ENCODE peak calls at places on chromosome 1, in six cellular contexts. One of them, this sample, is unnamed.

GRCh38 chr1:63463248-63463647 is 59.8 kb downstream of the ITGB3BP start:
- DNase-seq in colonic mucosa: no peak
- DNase-seq in mammary epithelial cell: peak; percentile 57
- DNase-seq in psoas muscle: no peak
- DNase-seq in spleen: no peak
- DNase-seq in A673: peak; percentile 18
- DNase-seq in this sample: no peak

GRCh38 chr1:115338457-115338820 is 390 bp upstream of the NGF start:
- DNase-seq in A673: no peak
- DNase-seq in psoas muscle: no peak
- DNase-seq in colonic mucosa: no peak
- DNase-seq in spleen: no peak
- DNase-seq in mammary epithelial cell: no peak
- DNase-seq in this sample: peak; percentile 37

GRCh38 chr1:1115136-1115829 is 606 bp downstream of the C1orf159 start:
- DNase-seq in A673: no peak
- DNase-seq in spleen: no peak
- DNase-seq in mammary epithelial cell: peak; percentile 8
- DNase-seq in psoas muscle: no peak
- DNase-seq in colonic mucosa: peak; percentile 24
- DNase-seq in this sample: no peak

GRCh38 chr1:35264861-35265260 is 3.6 kb upstream of the ZMYM4 start:
- DNase-seq in spleen: no peak
- DNase-seq in colonic mucosa: peak; percentile 35
- DNase-seq in A673: no peak
- DNase-seq in mammary epithelial cell: peak; percentile 67
- DNase-seq in psoas muscle: no peak
- DNase-seq in this sample: no peak

GRCh38 chr1:233897325-233898162 is 6.9 kb upstream of the SLC35F3 start:
- DNase-seq in mammary epithelial cell: no peak
- DNase-seq in psoas muscle: no peak
- DNase-seq in colonic mucosa: no peak
- DNase-seq in A673: no peak
- DNase-seq in spleen: no peak
- DNase-seq in this sample: no peak

GRCh38 chr1:32754282-32755097 is 51.9 kb upstream of the SYNC start:
- DNase-seq in mammary epithelial cell: peak; percentile 64
- DNase-seq in colonic mucosa: peak; percentile 40
- DNase-seq in psoas muscle: no peak
- DNase-seq in A673: peak; percentile 32
- DNase-seq in spleen: no peak
- DNase-seq in this sample: no peak

GRCh38 chr1:202234331-202235002 is 40.9 kb downstream of the LGR6 start:
- DNase-seq in colonic mucosa: no peak
- DNase-seq in A673: peak; percentile 14
- DNase-seq in spleen: no peak
- DNase-seq in mammary epithelial cell: no peak
- DNase-seq in psoas muscle: no peak
- DNase-seq in this sample: no peak

GRCh38 chr1:113783254-113784103 is 24.2 kb upstream of the PHTF1 start:
- DNase-seq in spleen: no peak
- DNase-seq in colonic mucosa: peak; percentile 66
- DNase-seq in psoas muscle: no peak
- DNase-seq in mammary epithelial cell: peak; percentile 12
- DNase-seq in A673: peak; percentile 67
- DNase-seq in this sample: no peak

GRCh38 chr1:10495942-10496341 is 21.2 kb downstream of the PEX14 start:
- DNase-seq in spleen: no peak
- DNase-seq in A673: no peak
- DNase-seq in psoas muscle: peak; percentile 41
- DNase-seq in colonic mucosa: no peak
- DNase-seq in mammary epithelial cell: peak; percentile 100
- DNase-seq in this sample: no peak

GRCh38 chr1:63324779-63325119 is 2.4 kb downstream of the FOXD3 start:
- DNase-seq in psoas muscle: no peak
- DNase-seq in mammary epithelial cell: no peak
- DNase-seq in colonic mucosa: no peak
- DNase-seq in A673: no peak
- DNase-seq in spleen: no peak
- DNase-seq in this sample: no peak

GRCh38 chr1:40817791-40818263 is 34.2 kb downstream of the KCNQ4 start:
- DNase-seq in mammary epithelial cell: no peak
- DNase-seq in colonic mucosa: no peak
- DNase-seq in A673: no peak
- DNase-seq in psoas muscle: no peak
- DNase-seq in spleen: no peak
- DNase-seq in this sample: no peak

GRCh38 chr1:69697343-69697742 is 129.6 kb downstream of the LRRC7 start:
- DNase-seq in colonic mucosa: no peak
- DNase-seq in A673: no peak
- DNase-seq in mammary epithelial cell: no peak
- DNase-seq in psoas muscle: no peak
- DNase-seq in spleen: no peak
- DNase-seq in this sample: no peak

GRCh38 chr1:177301425-177302124 is 130.8 kb downstream of the BRINP2 start:
- DNase-seq in colonic mucosa: no peak
- DNase-seq in psoas muscle: no peak
- DNase-seq in spleen: no peak
- DNase-seq in mammary epithelial cell: no peak
- DNase-seq in A673: no peak
- DNase-seq in this sample: no peak

GRCh38 chr1:181423301-181423918 is 59.9 kb upstream of the CACNA1E start:
- DNase-seq in A673: peak; percentile 33
- DNase-seq in spleen: no peak
- DNase-seq in colonic mucosa: peak; percentile 20
- DNase-seq in mammary epithelial cell: peak; percentile 46
- DNase-seq in psoas muscle: no peak
- DNase-seq in this sample: peak; percentile 65

GRCh38 chr1:96233422-96233821 is 488.2 kb upstream of the PTBP2 start:
- DNase-seq in spleen: no peak
- DNase-seq in A673: no peak
- DNase-seq in mammary epithelial cell: no peak
- DNase-seq in psoas muscle: no peak
- DNase-seq in colonic mucosa: no peak
- DNase-seq in this sample: no peak

GRCh38 chr1:158527190-158527815 is 26.9 kb downstream of the OR6Y1 start:
- DNase-seq in spleen: no peak
- DNase-seq in colonic mucosa: no peak
- DNase-seq in mammary epithelial cell: peak; percentile 2
- DNase-seq in psoas muscle: no peak
- DNase-seq in A673: no peak
- DNase-seq in this sample: no peak

GRCh38 chr1:200346744-200347143 is 63.1 kb downstream of the ZNF281 start:
- DNase-seq in A673: no peak
- DNase-seq in mammary epithelial cell: peak; percentile 34
- DNase-seq in psoas muscle: no peak
- DNase-seq in spleen: no peak
- DNase-seq in colonic mucosa: no peak
- DNase-seq in this sample: no peak

GRCh38 chr1:6800728-6801127 is 15.5 kb downstream of the CAMTA1 start:
- DNase-seq in psoas muscle: no peak
- DNase-seq in colonic mucosa: no peak
- DNase-seq in spleen: no peak
- DNase-seq in A673: no peak
- DNase-seq in mammary epithelial cell: no peak
- DNase-seq in this sample: no peak

GRCh38 chr1:17851075-17851474 is 95.9 kb downstream of the ACTL8 start:
- DNase-seq in A673: no peak
- DNase-seq in spleen: no peak
- DNase-seq in colonic mucosa: no peak
- DNase-seq in mammary epithelial cell: no peak
- DNase-seq in psoas muscle: no peak
- DNase-seq in this sample: no peak

GRCh38 chr1:15848929-15849774 is 1.6 kb downstream of the SPEN start:
- DNase-seq in A673: peak; percentile 93
- DNase-seq in psoas muscle: peak; percentile 72
- DNase-seq in colonic mucosa: peak; percentile 86
- DNase-seq in mammary epithelial cell: peak; percentile 88
- DNase-seq in spleen: peak; percentile 92
- DNase-seq in this sample: peak; percentile 85

GRCh38 chr1:55362558-55362957 is 147.4 kb upstream of the USP24 start:
- DNase-seq in A673: no peak
- DNase-seq in colonic mucosa: no peak
- DNase-seq in psoas muscle: no peak
- DNase-seq in spleen: no peak
- DNase-seq in mammary epithelial cell: peak; percentile 35
- DNase-seq in this sample: no peak

GRCh38 chr1:76433528-76433927 is 359.0 kb downstream of the ST6GALNAC3 start:
- DNase-seq in A673: no peak
- DNase-seq in spleen: no peak
- DNase-seq in psoas muscle: no peak
- DNase-seq in mammary epithelial cell: no peak
- DNase-seq in colonic mucosa: no peak
- DNase-seq in this sample: no peak

GRCh38 chr1:7150951-7151350 is 365.7 kb downstream of the CAMTA1 start:
- DNase-seq in A673: no peak
- DNase-seq in mammary epithelial cell: no peak
- DNase-seq in psoas muscle: no peak
- DNase-seq in colonic mucosa: no peak
- DNase-seq in spleen: no peak
- DNase-seq in this sample: no peak

GRCh38 chr1:169483500-169483966 is 2.2 kb downstream of the SLC19A2 start:
- DNase-seq in A673: no peak
- DNase-seq in spleen: no peak
- DNase-seq in psoas muscle: peak; percentile 35
- DNase-seq in colonic mucosa: no peak
- DNase-seq in mammary epithelial cell: no peak
- DNase-seq in this sample: peak; percentile 35

GRCh38 chr1:166166400-166166699 is 451 bp downstream of the FAM78B start:
- DNase-seq in psoas muscle: peak; percentile 16
- DNase-seq in spleen: peak; percentile 76
- DNase-seq in A673: no peak
- DNase-seq in colonic mucosa: no peak
- DNase-seq in mammary epithelial cell: no peak
- DNase-seq in this sample: no peak

GRCh38 chr1:203142684-203143408 is 15.3 kb downstream of the ADORA1 start:
- DNase-seq in colonic mucosa: no peak
- DNase-seq in spleen: no peak
- DNase-seq in A673: no peak
- DNase-seq in mammary epithelial cell: no peak
- DNase-seq in psoas muscle: no peak
- DNase-seq in this sample: no peak

GRCh38 chr1:226953175-226953800 is 13.2 kb downstream of the COQ8A start:
- DNase-seq in spleen: no peak
- DNase-seq in colonic mucosa: no peak
- DNase-seq in psoas muscle: no peak
- DNase-seq in A673: no peak
- DNase-seq in mammary epithelial cell: no peak
- DNase-seq in this sample: no peak

GRCh38 chr1:42463906-42464305 is 820 bp downstream of the CCDC30 start:
- DNase-seq in A673: no peak
- DNase-seq in mammary epithelial cell: no peak
- DNase-seq in colonic mucosa: no peak
- DNase-seq in spleen: no peak
- DNase-seq in psoas muscle: no peak
- DNase-seq in this sample: no peak

GRCh38 chr1:34851431-34852105 is 8.0 kb downstream of the SMIM12 start:
- DNase-seq in A673: no peak
- DNase-seq in psoas muscle: peak; percentile 54
- DNase-seq in spleen: no peak
- DNase-seq in colonic mucosa: no peak
- DNase-seq in mammary epithelial cell: peak; percentile 55
- DNase-seq in this sample: peak; percentile 80

GRCh38 chr1:100353073-100353801 is 931 bp downstream of the CDC14A start:
- DNase-seq in psoas muscle: no peak
- DNase-seq in mammary epithelial cell: peak; percentile 25
- DNase-seq in colonic mucosa: peak; percentile 57
- DNase-seq in spleen: peak; percentile 89
- DNase-seq in A673: peak; percentile 52
- DNase-seq in this sample: peak; percentile 70

GRCh38 chr1:234409328-234409727 is 36.1 kb downstream of the COA6 start:
- DNase-seq in mammary epithelial cell: no peak
- DNase-seq in spleen: no peak
- DNase-seq in psoas muscle: no peak
- DNase-seq in A673: peak; percentile 10
- DNase-seq in colonic mucosa: no peak
- DNase-seq in this sample: no peak

GRCh38 chr1:183139281-183139942 is 46.7 kb upstream of the LAMC2 start:
- DNase-seq in spleen: no peak
- DNase-seq in A673: peak; percentile 42
- DNase-seq in psoas muscle: no peak
- DNase-seq in mammary epithelial cell: peak; percentile 84
- DNase-seq in colonic mucosa: no peak
- DNase-seq in this sample: no peak
- H3K4me1 ChIP-seq in spleen: no peaks in the 10 kb centered on the region
- H3K4me1 ChIP-seq in A673: peaks cover 8% of the 10 kb centered on the region
- H3K4me1 ChIP-seq in psoas muscle: peaks cover 8% of the 10 kb centered on the region
- H3K4me1 ChIP-seq in mammary epithelial cell: peaks cover 30% of the 10 kb centered on the region
- H3K4me1 ChIP-seq in colonic mucosa: peaks cover 5% of the 10 kb centered on the region
- H3K4me1 ChIP-seq in this sample: peaks cover 4% of the 10 kb centered on the region

GRCh38 chr1:12417389-12417788 is 187.6 kb downstream of the VPS13D start:
- DNase-seq in colonic mucosa: no peak
- DNase-seq in spleen: no peak
- DNase-seq in mammary epithelial cell: no peak
- DNase-seq in A673: no peak
- DNase-seq in psoas muscle: no peak
- DNase-seq in this sample: no peak

GRCh38 chr1:12413664-12414410 is 184.0 kb downstream of the VPS13D start:
- DNase-seq in spleen: no peak
- DNase-seq in A673: no peak
- DNase-seq in psoas muscle: no peak
- DNase-seq in mammary epithelial cell: no peak
- DNase-seq in colonic mucosa: no peak
- DNase-seq in this sample: no peak

GRCh38 chr1:12414444-12415238 is 184.8 kb downstream of the VPS13D start:
- DNase-seq in A673: no peak
- DNase-seq in spleen: no peak
- DNase-seq in psoas muscle: no peak
- DNase-seq in mammary epithelial cell: no peak
- DNase-seq in colonic mucosa: no peak
- DNase-seq in this sample: no peak

GRCh38 chr1:12415239-12415543 is 185.4 kb downstream of the VPS13D start:
- DNase-seq in colonic mucosa: no peak
- DNase-seq in mammary epithelial cell: no peak
- DNase-seq in spleen: no peak
- DNase-seq in psoas muscle: no peak
- DNase-seq in A673: no peak
- DNase-seq in this sample: no peak

GRCh38 chr1:12416101-12416500 is 186.3 kb downstream of the VPS13D start:
- DNase-seq in psoas muscle: no peak
- DNase-seq in colonic mucosa: no peak
- DNase-seq in spleen: no peak
- DNase-seq in mammary epithelial cell: no peak
- DNase-seq in A673: no peak
- DNase-seq in this sample: no peak
- H3K36me3 ChIP-seq in psoas muscle: peaks cover 56% of the 10 kb centered on the region
- H3K36me3 ChIP-seq in colonic mucosa: peaks cover 3% of the 10 kb centered on the region
- H3K36me3 ChIP-seq in spleen: peaks cover 42% of the 10 kb centered on the region
- H3K36me3 ChIP-seq in mammary epithelial cell: peaks cover 4% of the 10 kb centered on the region
- H3K36me3 ChIP-seq in A673: peaks cover 4% of the 10 kb centered on the region
- H3K36me3 ChIP-seq in this sample: peaks cover 93% of the 10 kb centered on the region

GRCh38 chr1:61079898-61080336 is 2.4 kb upstream of the NFIA start:
- DNase-seq in mammary epithelial cell: peak; percentile 68
- DNase-seq in psoas muscle: peak; percentile 80
- DNase-seq in colonic mucosa: peak; percentile 83
- DNase-seq in A673: peak; percentile 97
- DNase-seq in spleen: peak; percentile 80
- DNase-seq in this sample: peak; percentile 91
- TF ChIP-seq CTCF in mammary epithelial cell: peak; percentile 40
- TF ChIP-seq CTCF in psoas muscle: peak; percentile 28
- TF ChIP-seq CTCF in colonic mucosa: no peak
- TF ChIP-seq CTCF in A673: peak; percentile 64
- TF ChIP-seq CTCF in spleen: no peak
- TF ChIP-seq CTCF in this sample: peak; percentile 61

GRCh38 chr1:155051342-155051776 is 243 bp downstream of the ADAM15 start:
- DNase-seq in psoas muscle: no peak
- DNase-seq in A673: no peak
- DNase-seq in colonic mucosa: no peak
- DNase-seq in mammary epithelial cell: no peak
- DNase-seq in spleen: no peak
- DNase-seq in this sample: peak; percentile 68
- H3K4me1 ChIP-seq in psoas muscle: peaks cover 23% of the 10 kb centered on the region
- H3K4me1 ChIP-seq in A673: peaks cover 20% of the 10 kb centered on the region
- H3K4me1 ChIP-seq in colonic mucosa: peaks cover 12% of the 10 kb centered on the region
- H3K4me1 ChIP-seq in mammary epithelial cell: peaks cover 29% of the 10 kb centered on the region
- H3K4me1 ChIP-seq in spleen: peaks cover 45% of the 10 kb centered on the region
- H3K4me1 ChIP-seq in this sample: no peaks in the 10 kb centered on the region

This sample was measured in heart left ventricle.